ENCODE peak calls at places on chromosome 16, in five cellular contexts. G is type B pancreatic cell, S is AG08395, X is ovary, V is NCI-H1092 treated with DMSO at 0.1 percent for 48 hours. Q is an unnamed sample.

GRCh38 chr16:31819386-31819785 is 54.2 kb upstream of the ZNF267 start:
- DNase-seq in G (no peak), S (no peak), X (no peak), V (no peak), Q (no peak)

GRCh38 chr16:85369741-85370528 is 243.2 kb upstream of the GSE1 start:
- DNase-seq in G (no peak), S (peak), X (no peak), V (peak), Q (peak)

GRCh38 chr16:83939266-83939856 is 13.7 kb upstream of the OSGIN1 start:
- DNase-seq in G (no peak), S (no peak), X (no peak), V (no peak), Q (no peak)

GRCh38 chr16:59478806-59479205 is 744.7 kb upstream of the GOT2 start:
- DNase-seq in G (no peak), S (peak), X (no peak), V (no peak), Q (no peak)

GRCh38 chr16:75341934-75342811 is 90.7 kb upstream of the BCAR1 start:
- DNase-seq in G (no peak), S (peak), X (no peak), V (no peak), Q (no peak)

GRCh38 chr16:57480127-57480753 is 6.1 kb downstream of the DOK4 start:
- DNase-seq in G (no peak), S (peak), X (peak), V (no peak), Q (no peak)

GRCh38 chr16:75254359-75254837 is 3.0 kb upstream of the BCAR1 start:
- DNase-seq in G (no peak), S (peak), X (no peak), V (no peak), Q (no peak)

GRCh38 chr16:424033-424622 is 1.3 kb upstream of the RAB11FIP3 start:
- DNase-seq in G (no peak), S (peak), X (peak), V (no peak), Q (no peak)

GRCh38 chr16:31513126-31513525 is 4.9 kb upstream of the RUSF1 start:
- DNase-seq in G (no peak), S (peak), X (no peak), V (no peak), Q (no peak)

Q was measured in osteocyte.